ENCODE peak calls at places on chromosomes 16 and 17, in four cellular contexts. P is K562, T is HepG2, R is GM12878. W is an unnamed sample.

GRCh38 chr17:50051082-50051576 is 4.8 kb upstream of the ITGA3 start:
- DNase-seq in R (no peak), P (peak), T (no peak), W (no peak)

GRCh38 chr17:72287586-72287985 is 166.8 kb downstream of the SOX9 start:
- DNase-seq in T (no peak), R (no peak), P (no peak), W (no peak)

GRCh38 chr16:86942469-86943175 is 364.3 kb downstream of the FOXL1 start:
- DNase-seq in P (no peak), R (no peak), T (no peak), W (no peak)

GRCh38 chr17:80153004-80153403 is 6.1 kb upstream of the EIF4A3 start:
- DNase-seq in T (no peak), P (no peak), R (peak), W (peak)

GRCh38 chr17:45277992-45278391 is 16.1 kb upstream of the SPATA32 start:
- DNase-seq in R (no peak), P (no peak), T (no peak), W (no peak)

GRCh38 chr17:82094931-82095776 is 2.9 kb downstream of the FASN start:
- DNase-seq in R (no peak), T (no peak), P (no peak), W (peak)

GRCh38 chr17:34169501-34169900 is 85.6 kb upstream of the CCL2 start:
- DNase-seq in T (no peak), R (no peak), P (no peak), W (no peak)

GRCh38 chr16:49127103-49127502 is 154.5 kb downstream of the CBLN1 start:
- DNase-seq in R (no peak), T (no peak), P (peak), W (peak)

GRCh38 chr17:47895254-47895855 is 681 bp upstream of the SP2 start:
- DNase-seq in T (no peak), R (no peak), P (peak), W (no peak)

GRCh38 chr16:49859139-49859947 is 3.4 kb upstream of the ZNF423 start:
- DNase-seq in T (no peak), P (peak), R (no peak), W (peak)

GRCh38 chr16:27088216-27088615 is 21.5 kb downstream of the C16orf82 start:
- DNase-seq in R (no peak), T (no peak), P (no peak), W (no peak)

GRCh38 chr16:29742683-29743275 is 3.0 kb downstream of the C16orf54 start:
- DNase-seq in P (no peak), R (no peak), T (no peak), W (no peak)

GRCh38 chr16:23156946-23157460 is 7.8 kb upstream of the USP31 start:
- DNase-seq in R (no peak), P (no peak), T (no peak), W (no peak)

GRCh38 chr16:78775161-78775561 is 675.7 kb downstream of the WWOX start:
- DNase-seq in T (no peak), R (no peak), P (no peak), W (no peak)

GRCh38 chr17:42773290-42774035 is at the start of gene VPS25:
- DNase-seq in R (no peak), P (peak), T (peak), W (peak)
- TF ChIP-seq SP1 in R (peak), P (peak), T (peak), W (peak)

DNA sequence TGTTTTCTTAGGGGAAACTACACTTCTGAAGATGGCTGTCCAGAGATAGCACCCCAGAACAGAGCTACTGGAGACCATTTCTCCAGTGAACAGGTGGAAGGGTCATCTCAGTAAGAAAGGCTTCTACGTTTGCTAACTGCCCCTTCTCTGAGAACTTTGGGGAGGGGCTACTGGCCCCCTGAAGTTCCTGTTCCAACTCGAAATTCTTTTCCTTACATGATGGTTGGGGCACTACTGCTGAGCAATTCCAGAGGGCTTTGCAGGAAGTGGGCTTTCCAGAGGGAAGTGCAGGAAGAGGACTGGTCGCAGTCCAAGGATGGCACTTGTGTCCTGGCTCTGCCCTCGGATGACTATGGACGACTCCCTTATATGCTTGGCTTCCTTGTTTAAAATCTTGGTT is 31.2 kb downstream of the TOM1L2 start:
- DNase-seq in P (no peak), R (no peak), T (no peak), W (no peak)
- TF ChIP-seq TCF7 in P (no peak), R (no peak), T (no peak), W (no peak)

GRCh38 chr17:40862985-40863733 is 3.9 kb downstream of the KRT12 start:
- DNase-seq in P (no peak), R (no peak), T (peak), W (peak)
- TF ChIP-seq ESRRA in P (no peak), R (no peak), T (peak), W (no peak)

GRCh38 chr17:64151016-64151368 is 21.0 kb upstream of the ERN1 start:
- DNase-seq in T (no peak), R (no peak), P (no peak), W (no peak)
- TF ChIP-seq SP1 in T (no peak), R (no peak), P (no peak), W (no peak)

W was measured in WTC11.